ENCODE peak calls at places on chromosome 19, in six cellular contexts. M is neural progenitor cell, N is adipocyte, Q is heart right ventricle, O is psoas muscle, L is stomach. Z is an unnamed sample. For H3K36me3, the result is how much of the 10 kb centered on the place peaks cover.

GRCh38 chr19:10339380-10339960 is at the start of gene ICAM3:
- DNase-seq in M (no peak), N (no peak), Q (no peak), O (no peak), L (peak), Z (no peak)

GRCh38 chr19:2726904-2727639 is 5.9 kb upstream of the DIRAS1 start:
- DNase-seq in M (peak), N (no peak), Q (no peak), O (no peak), L (no peak), Z (no peak)

GRCh38 chr19:405138-405965 is 3.6 kb downstream of the C2CD4C start:
- DNase-seq in M (no peak), N (no peak), Q (no peak), O (no peak), L (no peak), Z (no peak)

GRCh38 chr19:48661746-48662145 is 11.1 kb downstream of the NTN5 start:
- DNase-seq in M (no peak), N (no peak), Q (no peak), O (no peak), L (no peak), Z (no peak)

GRCh38 chr19:49512970-49513745 is 697 bp downstream of the FCGRT start:
- DNase-seq in M (peak), N (peak), Q (peak), O (peak), L (peak), Z (no peak)

GRCh38 chr19:29878973-29879654 is 62.9 kb upstream of the URI1 start:
- DNase-seq in M (peak), N (no peak), Q (no peak), O (no peak), L (no peak), Z (no peak)

GRCh38 chr19:3692141-3693029 is 7.9 kb downstream of the PIP5K1C start:
- DNase-seq in M (no peak), N (no peak), Q (no peak), O (no peak), L (no peak), Z (no peak)

GRCh38 chr19:16244091-16244490 is 46.4 kb downstream of the AP1M1 start:
- DNase-seq in M (no peak), N (peak), Q (no peak), O (no peak), L (no peak), Z (no peak)

GRCh38 chr19:2976609-2977000 is 759 bp upstream of the TLE6 start:
- DNase-seq in M (peak), N (peak), Q (no peak), O (no peak), L (no peak), Z (no peak)

GRCh38 chr19:2251577-2252480 is 2.7 kb downstream of the AMH start:
- DNase-seq in M (no peak), N (no peak), Q (no peak), O (no peak), L (no peak), Z (no peak)

GRCh38 chr19:29644179-29644578 is 21.1 kb upstream of the PLEKHF1 start:
- DNase-seq in M (no peak), N (no peak), Q (no peak), O (no peak), L (no peak), Z (no peak)

GRCh38 chr19:13764821-13765394 is 586 bp downstream of the MRI1 start:
- DNase-seq in M (peak), N (peak), Q (no peak), O (peak), L (peak), Z (no peak)

DNA sequence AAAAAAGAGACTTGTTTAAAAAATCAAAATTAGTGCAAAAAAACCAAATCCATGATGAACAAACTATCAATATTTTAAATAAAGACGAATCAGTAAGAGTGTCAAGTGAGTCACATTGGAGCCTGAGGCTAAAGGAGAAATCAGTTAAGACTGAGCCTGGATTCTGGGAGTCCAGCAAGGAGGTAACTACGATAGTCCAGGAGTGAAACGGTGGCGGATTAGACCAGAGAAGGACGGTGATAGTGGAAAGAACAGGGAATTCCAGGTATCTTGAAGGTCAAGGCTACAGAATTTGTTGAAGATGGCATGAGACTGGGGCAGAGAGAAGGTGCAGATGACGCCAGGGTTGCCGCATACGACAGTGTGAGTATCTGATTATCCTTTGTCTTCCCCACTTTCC is 7.0 kb upstream of the NPAS1 start:
- DNase-seq in M (no peak), N (no peak), Q (no peak), O (no peak), L (no peak), Z (no peak)
- H3K4me3 ChIP-seq in M (no peak), N (no peak), Q (no peak), O (no peak), L (no peak), Z (no peak)

GRCh38 chr19:11446271-11446651 is 10.8 kb downstream of the PRKCSH start:
- DNase-seq in M (no peak), N (no peak), Q (no peak), O (no peak), L (no peak), Z (no peak)

GRCh38 chr19:11447347-11448262 is 12.2 kb downstream of the PRKCSH start:
- DNase-seq in M (no peak), N (no peak), Q (no peak), O (no peak), L (no peak), Z (no peak)

GRCh38 chr19:11446652-11447301 is 11.3 kb downstream of the PRKCSH start:
- DNase-seq in M (peak), N (peak), Q (peak), O (peak), L (peak), Z (no peak)

GRCh38 chr19:11444059-11444458 is 8.6 kb downstream of the PRKCSH start:
- DNase-seq in M (no peak), N (no peak), Q (no peak), O (no peak), L (no peak), Z (peak)

GRCh38 chr19:11445141-11445540 is 9.7 kb downstream of the PRKCSH start:
- DNase-seq in M (no peak), N (no peak), Q (no peak), O (no peak), L (no peak), Z (no peak)
- H3K36me3 ChIP-seq in M (under half), N (half or more), Q (half or more), O (half or more), L (half or more), Z (under half)

DNA sequence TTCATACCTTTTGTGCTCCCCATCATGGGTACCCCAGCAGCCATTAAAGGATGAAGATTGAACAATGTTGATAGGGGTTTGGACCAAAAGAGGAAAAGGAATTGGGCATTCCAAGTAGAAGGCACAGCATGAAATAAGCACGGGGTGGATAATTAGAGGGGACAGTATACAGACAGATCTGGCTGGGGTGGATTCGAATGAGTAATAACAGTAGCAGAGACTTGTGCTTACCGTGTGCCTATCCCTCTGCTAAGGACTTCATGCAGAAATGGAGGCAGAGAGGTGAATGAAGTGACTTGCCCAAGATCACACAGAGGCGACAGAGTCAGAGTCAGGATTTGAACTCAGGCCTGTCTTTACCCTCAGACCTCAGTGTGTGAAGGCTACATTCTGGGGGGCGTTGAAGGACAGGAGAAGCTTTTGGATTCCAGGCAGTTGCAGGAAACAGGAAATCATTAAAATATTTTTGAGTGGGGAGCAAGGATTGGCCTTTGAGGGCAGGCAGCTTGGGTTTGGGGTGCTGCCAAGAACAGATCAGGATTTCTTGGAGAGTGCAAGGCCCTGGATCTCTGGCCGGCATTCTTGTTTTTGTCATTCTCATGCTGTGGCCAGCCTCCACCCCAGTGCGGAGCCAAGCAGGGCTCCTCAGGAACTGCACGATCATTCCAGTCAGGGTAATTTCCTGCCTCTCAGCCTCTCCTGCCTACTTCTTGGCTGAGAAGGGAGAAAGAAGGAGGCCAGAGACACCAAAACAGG is 18.7 kb downstream of the PAF1 start:
- DNase-seq in M (no peak), N (peak), Q (peak), O (peak), L (peak), Z (peak)
- H3K4me3 ChIP-seq in M (no peak), N (peak), Q (no peak), O (peak), L (no peak), Z (no peak)

GRCh38 chr19:54507824-54508223 is 5.2 kb downstream of the LAIR2 start:
- DNase-seq in M (no peak), N (no peak), Q (no peak), O (no peak), L (no peak), Z (no peak)
- H3K36me3 ChIP-seq in M (under half), N (under half), Q (under half), O (under half), L (under half), Z (under half)

GRCh38 chr19:17405250-17406038 is at the start of gene BST2:
- DNase-seq in M (peak), N (no peak), Q (peak), O (peak), L (peak), Z (peak)
- H3K4me3 ChIP-seq in M (peak), N (peak), Q (peak), O (peak), L (peak), Z (peak)

GRCh38 chr19:45357445-45357783 is 13.0 kb downstream of the ERCC2 start:
- DNase-seq in M (no peak), N (no peak), Q (no peak), O (no peak), L (no peak), Z (no peak)
- H3K36me3 ChIP-seq in M (under half), N (half or more), Q (half or more), O (half or more), L (under half), Z (under half)

DNA sequence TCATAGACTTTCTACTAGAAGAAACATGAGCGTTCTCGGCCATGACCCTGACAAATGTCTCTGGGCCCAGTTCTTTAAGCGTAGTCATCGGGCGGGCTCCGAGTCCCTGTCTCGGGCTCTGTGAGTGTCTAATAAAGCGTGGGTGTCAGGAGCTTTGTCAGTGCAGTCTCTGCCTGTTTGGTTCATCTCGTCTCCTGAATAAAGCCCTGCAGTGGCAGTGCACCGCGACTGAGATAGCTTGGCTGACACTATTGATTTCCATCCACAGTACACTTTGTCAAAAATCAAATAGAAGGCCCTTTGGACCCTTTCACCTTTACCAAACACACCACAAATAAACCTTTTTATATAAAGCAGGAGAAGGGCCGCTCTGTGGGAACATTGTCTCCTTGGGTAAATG is 368.1 kb upstream of the TSHZ3 start:
- DNase-seq in M (no peak), N (no peak), Q (no peak), O (no peak), L (no peak), Z (no peak)
- H3K4me3 ChIP-seq in M (no peak), N (no peak), Q (no peak), O (no peak), L (no peak), Z (no peak)

DNA sequence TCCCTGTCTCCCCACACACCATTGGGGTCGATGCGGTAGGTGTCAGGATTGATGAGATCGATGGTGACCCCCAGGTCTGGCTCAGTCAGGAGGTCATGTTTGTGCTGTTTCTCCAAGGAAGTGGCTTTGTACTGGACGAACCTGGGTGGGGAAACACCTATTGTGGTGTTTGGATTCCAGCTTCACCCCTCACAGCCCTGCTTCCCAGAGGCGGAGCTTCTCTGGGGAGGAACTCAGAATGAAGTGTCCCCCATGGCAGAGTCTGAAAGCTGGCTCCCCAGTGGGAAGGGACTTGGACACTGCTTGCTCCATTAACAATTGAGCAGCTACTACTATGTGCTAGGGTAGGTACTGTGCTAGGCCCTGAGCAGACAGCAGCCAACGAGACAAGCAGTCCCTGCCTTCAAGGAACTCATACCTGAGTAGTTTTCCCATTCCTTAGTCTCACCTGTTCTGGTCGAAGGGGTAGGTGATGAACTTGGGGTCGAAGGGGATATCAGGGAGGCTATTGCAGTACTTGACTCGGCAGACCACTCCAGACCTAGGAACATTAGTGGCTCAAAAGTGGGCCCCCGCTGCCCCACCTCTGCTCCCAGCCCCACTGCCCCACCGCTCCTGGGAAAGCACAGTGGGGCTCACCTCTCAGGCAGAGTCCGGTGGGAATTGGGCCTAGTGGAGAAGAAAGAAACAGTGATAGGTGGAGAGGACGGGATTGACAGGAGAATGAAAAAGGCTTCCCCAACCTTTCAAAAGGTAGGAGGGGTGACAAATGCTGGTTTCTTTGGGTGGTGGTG is 1.1 kb downstream of the PAF1 start:
- DNase-seq in M (no peak), N (no peak), Q (no peak), O (no peak), L (no peak), Z (no peak)
- H3K36me3 ChIP-seq in M (under half), N (half or more), Q (half or more), O (half or more), L (half or more), Z (under half)